ENCODE peak calls at places on chromosomes 13 and 19, in four cellular contexts. One of them, this sample, is unnamed.

GRCh38 chr13:92510416-92510815 is 716.2 kb upstream of the GPC6 start:
- DNase-seq in amniotic stem cell: no peak
- DNase-seq in caudate nucleus: no peak
- DNase-seq in Peyer's patch: no peak
- DNase-seq in this sample: no peak

GRCh38 chr19:47389150-47389556 is 30.2 kb downstream of the MEIS3 start:
- DNase-seq in caudate nucleus: no peak
- DNase-seq in amniotic stem cell: no peak
- DNase-seq in Peyer's patch: no peak
- DNase-seq in this sample: no peak

GRCh38 chr19:39327990-39328705 is 7.5 kb upstream of the LRFN1 start:
- DNase-seq in Peyer's patch: peak; percentile 88
- DNase-seq in amniotic stem cell: peak; percentile 55
- DNase-seq in caudate nucleus: peak; percentile 80
- DNase-seq in this sample: peak; percentile 86

GRCh38 chr13:100589178-100589725 is 663 bp upstream of the GGACT start:
- DNase-seq in amniotic stem cell: no peak
- DNase-seq in caudate nucleus: no peak
- DNase-seq in Peyer's patch: no peak
- DNase-seq in this sample: no peak

GRCh38 chr19:28633223-28634030 is 579.5 kb downstream of the UQCRFS1 start:
- DNase-seq in amniotic stem cell: no peak
- DNase-seq in Peyer's patch: no peak
- DNase-seq in caudate nucleus: no peak
- DNase-seq in this sample: peak; percentile 79

GRCh38 chr19:17376935-17377600 is at the start of gene PLVAP:
- DNase-seq in amniotic stem cell: no peak
- DNase-seq in Peyer's patch: no peak
- DNase-seq in caudate nucleus: no peak
- DNase-seq in this sample: no peak

GRCh38 chr13:28753208-28753892 is 34.6 kb upstream of the SLC46A3 start:
- DNase-seq in amniotic stem cell: peak; percentile 64
- DNase-seq in caudate nucleus: no peak
- DNase-seq in Peyer's patch: no peak
- DNase-seq in this sample: peak; percentile 64

GRCh38 chr13:41645313-41645712 is 188.0 kb downstream of the RGCC start:
- DNase-seq in amniotic stem cell: peak; percentile 36
- DNase-seq in Peyer's patch: no peak
- DNase-seq in caudate nucleus: no peak
- DNase-seq in this sample: no peak

GRCh38 chr19:7968796-7969559 is 25.5 kb upstream of the TIMM44 start:
- DNase-seq in Peyer's patch: no peak
- DNase-seq in caudate nucleus: no peak
- DNase-seq in amniotic stem cell: no peak
- DNase-seq in this sample: no peak

GRCh38 chr19:39951686-39952085 is 17.3 kb upstream of the FCGBP start:
- DNase-seq in amniotic stem cell: no peak
- DNase-seq in caudate nucleus: no peak
- DNase-seq in Peyer's patch: no peak
- DNase-seq in this sample: no peak

GRCh38 chr19:37977992-37978391 is 71.0 kb downstream of the SIPA1L3 start:
- DNase-seq in Peyer's patch: no peak
- DNase-seq in amniotic stem cell: no peak
- DNase-seq in caudate nucleus: peak; percentile 28
- DNase-seq in this sample: no peak

GRCh38 chr19:22901431-22902130 is 69.5 kb downstream of the ZNF723 start:
- DNase-seq in amniotic stem cell: no peak
- DNase-seq in Peyer's patch: no peak
- DNase-seq in caudate nucleus: no peak
- DNase-seq in this sample: no peak

GRCh38 chr13:75250526-75251183 is 231.3 kb downstream of the TBC1D4 start:
- DNase-seq in caudate nucleus: no peak
- DNase-seq in Peyer's patch: no peak
- DNase-seq in amniotic stem cell: no peak
- DNase-seq in this sample: no peak

GRCh38 chr13:90445179-90445578 is 902.3 kb upstream of the MIR17HG start:
- DNase-seq in amniotic stem cell: peak; percentile 52
- DNase-seq in caudate nucleus: no peak
- DNase-seq in Peyer's patch: no peak
- DNase-seq in this sample: peak; percentile 30

GRCh38 chr13:79990048-79990447 is 350.9 kb downstream of the SPRY2 start:
- DNase-seq in amniotic stem cell: no peak
- DNase-seq in caudate nucleus: no peak
- DNase-seq in Peyer's patch: no peak
- DNase-seq in this sample: no peak

GRCh38 chr19:21022996-21023395 is 2.5 kb downstream of the ZNF430 start:
- DNase-seq in amniotic stem cell: no peak
- DNase-seq in caudate nucleus: no peak
- DNase-seq in Peyer's patch: no peak
- DNase-seq in this sample: no peak

This sample was measured in iPS-NIHi11.